ENCODE peak calls at places on chromosomes 7 and 10, in five cellular contexts. G is activated T-cell treated with anti-CD3 and anti-CD28 coated beads for 4 hours; T is ureter; X is activated CD8-positive, alpha-beta memory T cell treated with anti-CD3 and anti-CD28 coated beads, Interleukin-2, amount 50 U/mL, for 48 hours; Y is GM23248. V is an unnamed sample.

GRCh38 chr10:62046522-62047239 is 145.2 kb downstream of the ARID5B start:
- DNase-seq in G (no peak), T (no peak), X (peak), Y (peak), V (peak)

GRCh38 chr10:7944537-7944936 is 110.0 kb upstream of the GATA3 start:
- DNase-seq in G (no peak), T (no peak), X (no peak), Y (no peak), V (no peak)

GRCh38 chr7:517848-518629 is 1.6 kb downstream of the PDGFA start:
- DNase-seq in G (no peak), T (peak), X (peak), Y (peak), V (no peak)

GRCh38 chr10:77832243-77832642 is 94.3 kb downstream of the DLG5 start:
- DNase-seq in G (no peak), T (peak), X (no peak), Y (no peak), V (no peak)

GRCh38 chr7:76233538-76234281 is 32.0 kb downstream of the SRRM3 start:
- DNase-seq in G (no peak), T (no peak), X (no peak), Y (peak), V (no peak)

GRCh38 chr7:112511451-112512220 is 30.8 kb downstream of the LSMEM1 start:
- DNase-seq in G (no peak), T (no peak), X (no peak), Y (no peak), V (no peak)

GRCh38 chr7:66265566-66265965 is 60.4 kb downstream of the TPST1 start:
- DNase-seq in G (no peak), T (no peak), X (no peak), Y (peak), V (no peak)

GRCh38 chr10:13930123-13930522 is 343.4 kb downstream of the PRPF18 start:
- DNase-seq in G (no peak), T (no peak), X (no peak), Y (no peak), V (no peak)

GRCh38 chr7:76216683-76217082 is 15.0 kb downstream of the SRRM3 start:
- DNase-seq in G (no peak), T (no peak), X (no peak), Y (no peak), V (no peak)

GRCh38 chr10:103668351-103669242 is 175.1 kb downstream of the NEURL1 start:
- DNase-seq in G (no peak), T (peak), X (no peak), Y (peak), V (no peak)

GRCh38 chr7:47525066-47525623 is 56.8 kb downstream of the TNS3 start:
- DNase-seq in G (no peak), T (no peak), X (no peak), Y (no peak), V (no peak)

GRCh38 chr10:43075612-43076003 is 1.3 kb upstream of the RET start:
- DNase-seq in G (no peak), T (no peak), X (no peak), Y (peak), V (no peak)

GRCh38 chr7:66007232-66007631 is 25.2 kb upstream of the GUSB start:
- DNase-seq in G (no peak), T (no peak), X (no peak), Y (no peak), V (no peak)

GRCh38 chr7:108094933-108095710 is 35.0 kb downstream of the LAMB4 start:
- DNase-seq in G (no peak), T (no peak), X (no peak), Y (peak), V (no peak)

GRCh38 chr10:96831200-96831866 is 765 bp upstream of the LCOR start:
- DNase-seq in G (no peak), T (no peak), X (no peak), Y (peak), V (no peak)

GRCh38 chr7:36971515-36972139 is 247.3 kb upstream of the AOAH start:
- DNase-seq in G (no peak), T (no peak), X (no peak), Y (no peak), V (no peak)

GRCh38 chr7:75823198-75823910 is 9.7 kb upstream of the CCL24 start:
- DNase-seq in G (no peak), T (no peak), X (no peak), Y (no peak), V (no peak)

GRCh38 chr7:120165231-120165630 is 107.7 kb upstream of the KCND2 start:
- DNase-seq in G (no peak), T (no peak), X (no peak), Y (peak), V (no peak)

GRCh38 chr10:132498562-132499366 is 38.8 kb upstream of the INPP5A start:
- DNase-seq in G (no peak), T (peak), X (no peak), Y (no peak), V (no peak)

GRCh38 chr7:68963547-68963946 is 634.7 kb upstream of the AUTS2 start:
- DNase-seq in G (no peak), T (no peak), X (no peak), Y (peak), V (no peak)